ENCODE peak calls at places on chromosomes 3 and 15, in eight cellular contexts. T is body of pancreas; Z is CD4-positive, alpha-beta T cell; O is dorsolateral prefrontal cortex; H is fibroblast of the aortic adventitia; I is GM12865; Y is fibroblast of mammary gland; F is lower leg skin. R is an unnamed sample.

GRCh38 chr3:127747751-127748521 is 74.4 kb downstream of the MGLL start:
- DNase-seq in H (peak), F (peak), Y (peak), I (no peak), Z (no peak), T (peak), O (no peak), R (no peak)

GRCh38 chr3:69921651-69922050 is 77.9 kb upstream of the SAMMSON start:
- DNase-seq in Z (no peak), H (no peak), Y (no peak), I (no peak), O (no peak), T (no peak), F (no peak), R (no peak)

GRCh38 chr15:60438626-60439025 is 40.3 kb downstream of the ICE2 start:
- DNase-seq in F (no peak), Y (no peak), T (no peak), H (no peak), I (no peak), O (no peak), Z (no peak), R (no peak)

GRCh38 chr3:66498718-66499611 is 1.9 kb downstream of the LRIG1 start:
- DNase-seq in F (no peak), I (no peak), H (no peak), Z (no peak), Y (no peak), O (no peak), T (no peak), R (no peak)

GRCh38 chr15:63402498-63403253 is 21.0 kb upstream of the CA12 start:
- DNase-seq in Z (no peak), O (no peak), H (peak), I (peak), T (no peak), F (no peak), Y (peak), R (no peak)

GRCh38 chr3:30511524-30512278 is 94.7 kb upstream of the TGFBR2 start:
- DNase-seq in F (no peak), Z (no peak), Y (peak), I (no peak), H (peak), O (no peak), T (no peak), R (no peak)

GRCh38 chr15:72315706-72316370 is 4.1 kb downstream of the CELF6 start:
- DNase-seq in O (no peak), Y (peak), I (no peak), Z (no peak), H (peak), T (peak), F (peak), R (no peak)

GRCh38 chr3:102741694-102742093 is 306.9 kb downstream of the ZPLD1 start:
- DNase-seq in F (no peak), O (no peak), T (no peak), Y (no peak), Z (no peak), H (no peak), I (no peak), R (no peak)

GRCh38 chr3:128313181-128313725 is 153.4 kb downstream of the DNAJB8 start:
- DNase-seq in Z (no peak), I (no peak), F (peak), O (no peak), T (no peak), Y (no peak), H (no peak), R (no peak)

GRCh38 chr15:76576526-76577279 is 240.1 kb downstream of the ISL2 start:
- DNase-seq in H (peak), I (peak), T (peak), F (peak), O (no peak), Y (peak), Z (no peak), R (no peak)

GRCh38 chr15:93235926-93236781 is 147.1 kb upstream of the RGMA start:
- DNase-seq in T (no peak), Y (no peak), Z (no peak), I (no peak), F (peak), H (no peak), O (no peak), R (peak)

GRCh38 chr3:20023663-20024417 is 11.8 kb upstream of the PP2D1 start:
- DNase-seq in I (no peak), O (peak), Z (no peak), F (no peak), T (no peak), H (no peak), Y (no peak), R (no peak)

GRCh38 chr3:59313365-59313764 is 263.5 kb upstream of the CFAP20DC start:
- DNase-seq in F (no peak), Y (peak), I (peak), H (peak), T (peak), Z (no peak), O (peak), R (no peak)

GRCh38 chr15:62068071-62068786 is 1.5 kb downstream of the C2CD4A start:
- DNase-seq in Y (peak), Z (peak), O (no peak), I (peak), H (peak), F (no peak), T (peak), R (peak)
- TF ChIP-seq CTCF in Y (no peak), Z (no peak), O (no peak), I (no peak), H (no peak), F (no peak), T (peak), R (peak)

GRCh38 chr3:144221771-144222170 is 250.1 kb downstream of the DIPK2A start:
- DNase-seq in O (no peak), Z (no peak), Y (no peak), I (no peak), H (no peak), F (no peak), T (no peak), R (no peak)
- TF ChIP-seq CTCF in O (no peak), Z (no peak), Y (no peak), I (no peak), H (no peak), F (no peak), T (no peak), R (no peak)

GRCh38 chr3:55486857-55487375 is at the start of gene WNT5A:
- DNase-seq in I (peak), H (peak), F (no peak), O (peak), T (peak), Y (peak), Z (no peak), R (no peak)
- TF ChIP-seq CTCF in I (no peak), H (no peak), F (no peak), O (no peak), T (no peak), Y (no peak), Z (no peak), R (no peak)

DNA sequence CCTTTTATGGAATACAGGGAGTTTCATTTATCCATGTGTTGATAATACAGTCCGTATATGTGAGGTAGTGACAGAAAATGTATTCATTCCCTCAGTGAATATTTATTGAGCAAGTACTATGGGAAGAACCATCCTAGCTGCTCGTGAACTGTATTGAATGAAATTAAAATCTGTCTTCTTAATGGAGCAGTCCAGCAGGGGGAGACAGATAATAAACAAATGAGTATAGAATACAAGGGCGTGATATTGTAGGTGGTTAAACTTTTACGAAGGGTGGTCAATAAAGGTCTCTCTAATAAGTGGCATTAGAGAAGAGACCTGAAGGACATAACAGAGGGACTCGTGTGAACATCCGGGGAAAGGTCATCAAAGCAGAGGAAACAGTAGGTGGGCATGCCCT is 62.7 kb upstream of the OSTN start:
- DNase-seq in I (peak), F (no peak), H (peak), T (no peak), O (no peak), Y (peak), Z (no peak), R (no peak)
- TF ChIP-seq CTCF in I (peak), F (no peak), H (peak), T (no peak), O (no peak), Y (peak), Z (no peak), R (no peak)

GRCh38 chr3:186930143-186930638 is at the start of gene ST6GAL1:
- DNase-seq in Z (peak), T (peak), H (peak), I (peak), F (peak), Y (peak), O (peak), R (peak)
- TF ChIP-seq CTCF in Z (no peak), T (peak), H (peak), I (peak), F (no peak), Y (peak), O (no peak), R (peak)

GRCh38 chr3:123583563-123583962 is 1.3 kb downstream of the HACD2 start:
- DNase-seq in O (no peak), H (no peak), I (no peak), Y (no peak), Z (no peak), F (no peak), T (no peak), R (no peak)

GRCh38 chr3:123586131-123586530 is 1.3 kb upstream of the HACD2 start:
- DNase-seq in T (peak), O (peak), F (no peak), H (peak), Y (peak), Z (peak), I (peak), R (no peak)

GRCh38 chr3:123582315-123582714 is 2.5 kb downstream of the HACD2 start:
- DNase-seq in Z (no peak), F (no peak), O (no peak), I (no peak), Y (peak), T (no peak), H (no peak), R (no peak)

GRCh38 chr3:123584988-123585937 is at the start of gene HACD2:
- DNase-seq in I (peak), Z (peak), F (peak), T (peak), Y (peak), O (peak), H (peak), R (peak)

GRCh38 chr3:123584284-123584987 is 417 bp downstream of the HACD2 start:
- DNase-seq in T (peak), I (no peak), O (peak), Z (no peak), H (peak), Y (peak), F (peak), R (no peak)
- TF ChIP-seq CTCF in T (no peak), I (no peak), O (no peak), Z (no peak), H (peak), Y (no peak), F (no peak), R (no peak)